ENCODE peak calls at places on chromosomes 13 and 19, in eight cellular contexts. W is spleen, B is caudate nucleus, F is colonic mucosa, S is ovary, V is dorsolateral prefrontal cortex, Z is ascending aorta, Y is transverse colon. A is an unnamed sample.

GRCh38 chr19:15633122-15633521 is 7.6 kb upstream of the CYP4F3 start:
- DNase-seq in W (no peak), Z (no peak), Y (no peak), V (no peak), F (no peak), S (no peak), B (no peak), A (no peak)

GRCh38 chr13:107284168-107284567 is 716.2 kb upstream of the ARGLU1 start:
- DNase-seq in F (no peak), Z (no peak), S (no peak), V (no peak), B (no peak), Y (no peak), W (no peak), A (no peak)

GRCh38 chr19:16336571-16336970 is 11.9 kb downstream of the KLF2 start:
- DNase-seq in B (no peak), Z (no peak), S (no peak), V (no peak), W (no peak), F (no peak), Y (no peak), A (no peak)

GRCh38 chr13:77580748-77581147 is 45.2 kb downstream of the SCEL start:
- DNase-seq in S (no peak), F (no peak), B (no peak), Y (no peak), Z (no peak), V (no peak), W (no peak), A (no peak)

GRCh38 chr19:53577968-53578367 is 40.0 kb downstream of the ZNF331 start:
- DNase-seq in B (no peak), V (no peak), Y (no peak), S (no peak), F (no peak), W (no peak), Z (no peak), A (no peak)

GRCh38 chr13:83753912-83754624 is 128.2 kb downstream of the SLITRK1 start:
- DNase-seq in W (no peak), V (no peak), Y (no peak), B (no peak), F (no peak), S (no peak), Z (no peak), A (no peak)

GRCh38 chr19:2289714-2290435 is 7.9 kb upstream of the PEAK3 start:
- DNase-seq in B (no peak), S (no peak), F (peak), Y (peak), W (peak), Z (no peak), V (no peak), A (peak)

GRCh38 chr19:15129856-15130580 is 22.8 kb downstream of the SYDE1 start:
- DNase-seq in V (no peak), S (no peak), Z (no peak), B (peak), Y (no peak), W (no peak), F (peak), A (no peak)

GRCh38 chr13:31421756-31422155 is 222.0 kb downstream of the B3GLCT start:
- DNase-seq in S (no peak), V (no peak), Z (no peak), W (no peak), B (no peak), F (no peak), Y (no peak), A (no peak)

GRCh38 chr13:90594694-90595093 is 752.8 kb upstream of the MIR17HG start:
- DNase-seq in F (no peak), S (no peak), V (no peak), B (no peak), W (no peak), Y (no peak), Z (no peak), A (no peak)

GRCh38 chr19:13172335-13173128 is 22.3 kb downstream of the IER2 start:
- DNase-seq in Y (peak), B (peak), F (peak), S (peak), W (peak), V (no peak), Z (peak), A (peak)

GRCh38 chr19:14563989-14564650 is 7.7 kb downstream of the NDUFB7 start:
- DNase-seq in F (no peak), S (peak), W (no peak), Z (no peak), B (no peak), Y (no peak), V (no peak), A (no peak)

GRCh38 chr19:12833747-12834417 is 497 bp downstream of the RTBDN start:
- DNase-seq in Z (no peak), B (no peak), Y (peak), V (peak), S (no peak), W (no peak), F (peak), A (no peak)

GRCh38 chr13:29969286-29969685 is 118.9 kb upstream of the UBL3 start:
- DNase-seq in W (no peak), S (no peak), B (no peak), V (no peak), Y (no peak), Z (no peak), F (no peak), A (no peak)

GRCh38 chr19:51091126-51091525 is 8.4 kb upstream of the KLK14 start:
- DNase-seq in V (no peak), F (no peak), S (no peak), Y (no peak), B (no peak), W (no peak), Z (no peak), A (no peak)

GRCh38 chr19:4278926-4279529 is at the start of gene SHD:
- DNase-seq in B (no peak), V (no peak), S (no peak), Y (no peak), W (no peak), Z (no peak), F (no peak), A (no peak)

GRCh38 chr13:37598572-37598971 is at the start of gene POSTN:
- DNase-seq in B (no peak), W (no peak), S (no peak), V (no peak), F (no peak), Y (no peak), Z (no peak), A (no peak)

GRCh38 chr13:34038326-34039068 is 220.5 kb downstream of the RFC3 start:
- DNase-seq in B (peak), V (peak), F (no peak), Z (no peak), S (no peak), Y (no peak), W (no peak), A (no peak)

GRCh38 chr13:46468570-46468969 is 81.5 kb upstream of the RUBCNL start:
- DNase-seq in F (no peak), S (no peak), B (no peak), V (no peak), Z (no peak), Y (no peak), W (no peak), A (no peak)

GRCh38 chr13:78659450-78660110 is 625 bp upstream of the OBI1 start:
- DNase-seq in Y (no peak), B (no peak), S (no peak), W (no peak), Z (no peak), V (no peak), F (no peak), A (no peak)

GRCh38 chr13:109427148-109427547 is 359.2 kb downstream of the IRS2 start:
- DNase-seq in B (no peak), S (no peak), Z (no peak), Y (no peak), W (no peak), F (no peak), V (no peak), A (no peak)

GRCh38 chr13:82298110-82298509 is 1584.2 kb downstream of the SLITRK1 start:
- DNase-seq in F (no peak), V (no peak), B (no peak), W (no peak), Z (no peak), Y (no peak), S (no peak), A (no peak)

GRCh38 chr13:45231722-45232121 is 30.9 kb upstream of the KCTD4 start:
- DNase-seq in Y (no peak), W (no peak), Z (no peak), F (no peak), B (no peak), S (no peak), V (no peak), A (no peak)

GRCh38 chr19:45824531-45825262 is 9.6 kb upstream of the RSPH6A start:
- DNase-seq in Y (no peak), Z (no peak), S (no peak), B (no peak), W (no peak), V (no peak), F (no peak), A (no peak)

GRCh38 chr19:457636-458035 is 3.2 kb downstream of the SHC2 start:
- DNase-seq in Y (no peak), Z (no peak), V (no peak), F (no peak), S (no peak), B (no peak), W (no peak), A (no peak)

GRCh38 chr13:80340643-80341097 is 256 bp downstream of the SPRY2 start:
- DNase-seq in F (no peak), Z (no peak), V (no peak), Y (no peak), S (no peak), W (no peak), B (no peak), A (peak)

GRCh38 chr19:5784581-5785147 is at the start of gene PRR22:
- DNase-seq in F (no peak), S (no peak), W (no peak), Y (no peak), B (no peak), Z (no peak), V (no peak), A (no peak)

GRCh38 chr19:5782945-5783919 is 1.3 kb downstream of the PRR22 start:
- DNase-seq in S (no peak), B (no peak), Y (no peak), W (no peak), Z (no peak), F (no peak), V (no peak), A (no peak)

GRCh38 chr19:5786593-5787551 is 2.3 kb upstream of the PRR22 start:
- DNase-seq in S (no peak), W (peak), V (no peak), F (no peak), B (no peak), Z (no peak), Y (no peak), A (no peak)

GRCh38 chr19:5787554-5788182 is 3.1 kb upstream of the PRR22 start:
- DNase-seq in F (no peak), B (no peak), W (peak), Y (no peak), S (no peak), Z (no peak), V (no peak), A (no peak)

GRCh38 chr19:5785423-5785822 is 877 bp upstream of the PRR22 start:
- DNase-seq in B (no peak), S (no peak), V (no peak), Y (no peak), W (no peak), Z (no peak), F (no peak), A (no peak)
- H3K27ac ChIP-seq in B (no peak), S (no peak), V (no peak), Y (no peak), W (no peak), Z (no peak), F (no peak), A (no peak)

DNA sequence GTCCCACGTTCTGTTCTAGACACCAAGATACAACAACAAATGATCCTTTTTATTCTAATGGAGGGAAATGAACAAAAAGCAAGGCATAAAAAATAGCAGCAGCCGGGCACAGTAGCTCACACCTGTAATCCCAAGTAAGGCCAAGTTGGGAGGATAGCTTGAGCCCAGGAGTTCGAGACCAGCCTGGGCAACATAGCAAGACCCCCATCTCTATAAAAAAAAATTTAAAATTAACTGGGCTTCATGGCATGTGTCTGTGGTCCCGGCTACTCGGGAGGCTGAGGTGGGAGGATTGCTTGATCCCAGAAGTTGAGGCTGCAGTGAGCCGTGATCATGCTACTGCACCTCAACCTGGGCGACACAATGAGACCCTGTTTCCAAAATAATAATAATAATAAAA is 1.0 kb downstream of the MIA start:
- DNase-seq in V (no peak), B (no peak), Z (no peak), W (no peak), F (no peak), S (no peak), Y (no peak), A (no peak)
- H3K27ac ChIP-seq in V (peak), B (no peak), Z (peak), W (peak), F (no peak), S (no peak), Y (peak), A (no peak)

GRCh38 chr19:40144151-40144550 is 47.1 kb upstream of the MAP3K10 start:
- DNase-seq in V (no peak), W (no peak), F (no peak), Y (no peak), B (no peak), S (no peak), Z (no peak), A (no peak)

GRCh38 chr19:40147338-40147692 is 43.9 kb upstream of the MAP3K10 start:
- DNase-seq in S (no peak), B (no peak), Z (no peak), V (no peak), F (no peak), W (no peak), Y (no peak), A (no peak)

GRCh38 chr19:40141546-40141945 is 49.7 kb upstream of the MAP3K10 start:
- DNase-seq in F (no peak), W (no peak), Y (no peak), B (no peak), Z (no peak), S (no peak), V (no peak), A (no peak)

GRCh38 chr19:40144947-40145748 is 46.1 kb upstream of the MAP3K10 start:
- DNase-seq in S (no peak), W (no peak), B (no peak), Z (no peak), F (no peak), Y (no peak), V (no peak), A (no peak)

DNA sequence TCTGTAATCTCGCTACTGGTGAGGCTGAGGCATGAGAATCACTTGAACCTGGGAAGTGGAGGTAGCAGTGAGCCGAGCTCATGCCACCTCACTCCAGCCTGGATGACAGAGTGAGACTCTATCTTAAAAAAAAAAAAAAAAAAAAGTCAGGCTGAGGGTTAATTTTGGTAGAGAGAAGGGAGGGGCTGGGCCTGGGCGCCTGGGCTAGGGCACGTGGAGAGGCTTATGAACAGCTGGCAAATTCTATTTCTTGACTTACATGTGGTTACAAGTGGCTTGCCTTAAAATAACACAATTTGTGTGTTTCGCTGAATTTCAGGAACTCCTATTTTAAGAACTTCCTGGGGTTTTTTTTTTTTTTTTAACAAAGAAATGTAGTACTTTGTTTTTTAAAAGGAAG is 47.6 kb upstream of the MAP3K10 start:
- DNase-seq in V (no peak), Y (peak), S (no peak), B (no peak), W (peak), F (no peak), Z (no peak), A (no peak)
- H3K27ac ChIP-seq in V (peak), Y (no peak), S (no peak), B (no peak), W (no peak), F (no peak), Z (no peak), A (no peak)

GRCh38 chr19:41311072-41311471 is 1.1 kb downstream of the CCDC97 start:
- DNase-seq in B (no peak), V (no peak), Y (no peak), S (no peak), W (no peak), F (no peak), Z (no peak), A (no peak)
- H3K27ac ChIP-seq in B (no peak), V (peak), Y (peak), S (no peak), W (no peak), F (no peak), Z (peak), A (no peak)

GRCh38 chr13:24923305-24923640 is 159.3 kb downstream of the RNF17 start:
- DNase-seq in Z (no peak), S (no peak), Y (no peak), W (no peak), B (no peak), V (no peak), F (no peak), A (no peak)

GRCh38 chr13:24921003-24921402 is 157.0 kb downstream of the RNF17 start:
- DNase-seq in Z (no peak), Y (no peak), B (no peak), W (no peak), V (no peak), F (no peak), S (no peak), A (no peak)

GRCh38 chr13:24925318-24926231 is 161.6 kb downstream of the RNF17 start:
- DNase-seq in Y (no peak), S (no peak), B (no peak), Z (no peak), W (no peak), F (no peak), V (no peak), A (no peak)

GRCh38 chr13:24922390-24923304 is 158.7 kb downstream of the RNF17 start:
- DNase-seq in Y (peak), S (peak), W (peak), Z (peak), B (peak), V (peak), F (peak), A (peak)

DNA sequence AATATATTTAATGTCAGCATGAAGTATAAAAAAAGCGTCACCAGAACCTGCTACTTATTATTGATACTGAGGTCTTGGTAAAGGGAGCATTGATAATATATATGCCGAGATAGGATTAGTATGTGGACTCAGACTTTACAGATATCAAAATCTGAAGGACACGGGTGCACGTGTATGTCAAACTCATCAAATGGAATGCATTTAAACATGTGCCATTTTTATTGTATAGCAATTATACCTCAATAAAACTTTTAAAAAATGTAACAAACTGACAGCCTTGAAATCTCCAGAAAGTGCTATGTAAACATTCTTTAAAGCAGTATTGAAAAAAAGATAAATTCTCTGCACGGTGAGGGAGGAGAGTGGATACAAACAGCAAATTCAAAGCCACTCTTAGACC is 157.9 kb downstream of the RNF17 start:
- DNase-seq in Z (no peak), S (no peak), V (no peak), Y (no peak), W (no peak), F (no peak), B (no peak), A (no peak)
- H3K27ac ChIP-seq in Z (no peak), S (no peak), V (no peak), Y (peak), W (no peak), F (peak), B (no peak), A (no peak)

GRCh38 chr13:114096811-114097503 is 35.5 kb downstream of the RASA3 start:
- DNase-seq in V (peak), W (peak), Z (no peak), F (no peak), Y (no peak), S (peak), B (no peak), A (no peak)

GRCh38 chr13:114097504-114097892 is 34.9 kb downstream of the RASA3 start:
- DNase-seq in B (no peak), S (peak), F (no peak), Y (no peak), Z (no peak), W (peak), V (peak), A (no peak)

GRCh38 chr13:114099191-114099590 is 33.2 kb downstream of the RASA3 start:
- DNase-seq in Z (peak), S (peak), V (peak), F (peak), W (peak), B (no peak), Y (peak), A (no peak)

GRCh38 chr13:114099918-114100445 is 32.4 kb downstream of the RASA3 start:
- DNase-seq in Y (peak), B (no peak), S (no peak), Z (no peak), F (no peak), V (peak), W (no peak), A (no peak)

DNA sequence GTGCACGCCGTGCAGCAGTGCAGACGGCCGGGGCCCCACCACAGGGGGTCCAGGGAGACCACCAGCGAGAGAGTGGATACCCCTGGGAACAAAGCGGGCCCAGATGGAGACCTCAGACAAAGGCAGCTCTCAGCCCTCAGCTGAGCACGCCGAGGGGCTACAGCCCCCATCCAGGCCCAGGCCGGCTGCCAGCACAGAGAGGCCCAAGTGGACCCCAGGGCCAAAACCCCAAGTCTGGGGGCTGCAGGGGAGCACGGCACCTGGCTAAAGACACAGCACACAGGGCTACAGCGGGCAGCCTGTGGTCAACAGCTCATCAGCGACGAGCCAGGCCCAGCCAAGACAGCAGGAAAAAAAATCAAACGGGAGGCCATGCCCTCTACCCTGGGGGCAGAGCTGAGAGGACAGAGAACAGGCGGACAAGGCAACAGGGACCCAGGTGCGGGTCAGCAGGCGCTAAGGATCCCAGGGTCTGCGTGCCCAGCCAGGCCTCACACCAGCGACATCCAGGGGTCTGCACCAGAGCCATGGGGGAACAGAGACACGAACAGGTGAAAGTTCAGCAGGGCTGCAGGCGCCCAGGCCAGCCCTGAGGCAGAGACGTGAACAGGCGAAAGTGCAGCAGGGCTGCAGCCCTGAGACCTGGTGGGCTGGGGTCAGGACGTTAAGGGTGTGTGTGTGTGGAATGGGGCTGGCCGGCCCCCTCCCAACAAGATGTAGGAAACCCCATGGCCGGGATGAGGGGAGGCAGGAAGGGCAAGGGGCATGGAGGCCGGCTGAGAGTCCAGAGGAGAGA is 34.3 kb downstream of the RASA3 start:
- DNase-seq in S (peak), F (no peak), V (peak), Y (peak), W (peak), B (no peak), Z (no peak), A (no peak)
- H3K27ac ChIP-seq in S (no peak), F (no peak), V (peak), Y (peak), W (no peak), B (peak), Z (peak), A (peak)

GRCh38 chr13:41006296-41006695 is 12.8 kb downstream of the ELF1 start:
- DNase-seq in B (no peak), S (no peak), V (no peak), Y (no peak), Z (no peak), F (no peak), W (no peak), A (no peak)
- H3K27ac ChIP-seq in B (no peak), S (no peak), V (no peak), Y (peak), Z (no peak), F (peak), W (peak), A (no peak)

A was measured in substantia nigra.